ENCODE peak calls at places on chromosomes 7 and 10, in seven cellular contexts. One of them, this sample, is unnamed.
A peak's percentile ranks its signal among the peaks of the same experiment; 100 is the strongest.

GRCh38 chr7:24143547-24143946 is 140.4 kb upstream of the NPY start:
- DNase-seq in trophoblast cell: no peak
- DNase-seq in neuronal stem cell: no peak
- DNase-seq in IMR-90: no peak
- DNase-seq in H1: no peak
- DNase-seq in mesenchymal stem cell: no peak
- DNase-seq in mesendoderm: no peak
- DNase-seq in this sample: no peak

GRCh38 chr10:35789996-35790395 is 147.9 kb upstream of the FZD8 start:
- DNase-seq in IMR-90: peak; percentile 74
- DNase-seq in mesenchymal stem cell: peak; percentile 74
- DNase-seq in H1: no peak
- DNase-seq in neuronal stem cell: no peak
- DNase-seq in trophoblast cell: no peak
- DNase-seq in mesendoderm: no peak
- DNase-seq in this sample: no peak

GRCh38 chr7:48154792-48155413 is 16.4 kb upstream of the ABCA13 start:
- DNase-seq in trophoblast cell: peak; percentile 77
- DNase-seq in H1: no peak
- DNase-seq in IMR-90: peak; percentile 57
- DNase-seq in mesendoderm: peak; percentile 58
- DNase-seq in mesenchymal stem cell: peak; percentile 61
- DNase-seq in neuronal stem cell: no peak
- DNase-seq in this sample: no peak

GRCh38 chr7:55532150-55532917 is 40.0 kb downstream of the VOPP1 start:
- DNase-seq in IMR-90: no peak
- DNase-seq in mesendoderm: no peak
- DNase-seq in H1: no peak
- DNase-seq in trophoblast cell: no peak
- DNase-seq in neuronal stem cell: no peak
- DNase-seq in mesenchymal stem cell: peak; percentile 25
- DNase-seq in this sample: no peak

GRCh38 chr7:26681819-26682418 is 182.5 kb downstream of the SKAP2 start:
- DNase-seq in mesenchymal stem cell: peak; percentile 34
- DNase-seq in trophoblast cell: peak; percentile 78
- DNase-seq in mesendoderm: no peak
- DNase-seq in neuronal stem cell: no peak
- DNase-seq in IMR-90: peak; percentile 35
- DNase-seq in H1: no peak
- DNase-seq in this sample: no peak

GRCh38 chr10:110739811-110740271 is 95.7 kb downstream of the RBM20 start:
- DNase-seq in trophoblast cell: no peak
- DNase-seq in IMR-90: no peak
- DNase-seq in neuronal stem cell: no peak
- DNase-seq in mesenchymal stem cell: no peak
- DNase-seq in mesendoderm: no peak
- DNase-seq in H1: no peak
- DNase-seq in this sample: no peak

GRCh38 chr10:61400524-61400923 is 52.7 kb downstream of the TMEM26 start:
- DNase-seq in H1: no peak
- DNase-seq in mesendoderm: no peak
- DNase-seq in neuronal stem cell: no peak
- DNase-seq in IMR-90: no peak
- DNase-seq in trophoblast cell: no peak
- DNase-seq in mesenchymal stem cell: no peak
- DNase-seq in this sample: no peak

GRCh38 chr7:80635998-80636397 is 2.4 kb upstream of the CD36 start:
- DNase-seq in mesendoderm: no peak
- DNase-seq in mesenchymal stem cell: no peak
- DNase-seq in neuronal stem cell: no peak
- DNase-seq in trophoblast cell: no peak
- DNase-seq in H1: no peak
- DNase-seq in IMR-90: no peak
- DNase-seq in this sample: no peak

GRCh38 chr10:110859947-110860376 is 11.8 kb upstream of the PDCD4 start:
- DNase-seq in trophoblast cell: peak; percentile 63
- DNase-seq in IMR-90: peak; percentile 72
- DNase-seq in mesenchymal stem cell: peak; percentile 63
- DNase-seq in neuronal stem cell: no peak
- DNase-seq in mesendoderm: no peak
- DNase-seq in H1: no peak
- DNase-seq in this sample: no peak

GRCh38 chr7:127776776-127777390 is 124.9 kb downstream of the SND1 start:
- DNase-seq in trophoblast cell: no peak
- DNase-seq in mesenchymal stem cell: peak; percentile 85
- DNase-seq in mesendoderm: no peak
- DNase-seq in neuronal stem cell: no peak
- DNase-seq in IMR-90: peak; percentile 79
- DNase-seq in H1: no peak
- DNase-seq in this sample: no peak

GRCh38 chr10:19811517-19811916 is 4.7 kb upstream of the PLXDC2 start:
- DNase-seq in H1: no peak
- DNase-seq in mesenchymal stem cell: peak; percentile 47
- DNase-seq in IMR-90: peak; percentile 33
- DNase-seq in trophoblast cell: peak; percentile 42
- DNase-seq in mesendoderm: peak; percentile 52
- DNase-seq in neuronal stem cell: no peak
- DNase-seq in this sample: peak; percentile 39

GRCh38 chr10:101830322-101831168 is 12.3 kb upstream of the OGA start:
- DNase-seq in mesendoderm: peak; percentile 90
- DNase-seq in H1: peak; percentile 90
- DNase-seq in neuronal stem cell: peak; percentile 86
- DNase-seq in IMR-90: peak; percentile 88
- DNase-seq in trophoblast cell: peak; percentile 96
- DNase-seq in mesenchymal stem cell: peak; percentile 92
- DNase-seq in this sample: peak; percentile 86

GRCh38 chr10:28587970-28588290 is 55.0 kb downstream of the WAC start:
- DNase-seq in mesenchymal stem cell: peak; percentile 63
- DNase-seq in IMR-90: peak; percentile 75
- DNase-seq in trophoblast cell: no peak
- DNase-seq in mesendoderm: peak; percentile 10
- DNase-seq in neuronal stem cell: no peak
- DNase-seq in H1: no peak
- DNase-seq in this sample: no peak

GRCh38 chr10:94630017-94630688 is 53.4 kb upstream of the CYP2C18 start:
- DNase-seq in H1: no peak
- DNase-seq in trophoblast cell: peak; percentile 64
- DNase-seq in mesendoderm: peak; percentile 48
- DNase-seq in IMR-90: peak; percentile 12
- DNase-seq in neuronal stem cell: peak; percentile 37
- DNase-seq in mesenchymal stem cell: peak; percentile 29
- DNase-seq in this sample: no peak

GRCh38 chr10:25556457-25556856 is 377.6 kb upstream of the MYO3A start:
- DNase-seq in mesenchymal stem cell: peak; percentile 83
- DNase-seq in trophoblast cell: peak; percentile 23
- DNase-seq in H1: no peak
- DNase-seq in neuronal stem cell: no peak
- DNase-seq in IMR-90: peak; percentile 0
- DNase-seq in mesendoderm: no peak
- DNase-seq in this sample: no peak

GRCh38 chr10:131725736-131726459 is 174.9 kb upstream of the PPP2R2D start:
- DNase-seq in mesenchymal stem cell: no peak
- DNase-seq in IMR-90: no peak
- DNase-seq in neuronal stem cell: no peak
- DNase-seq in H1: no peak
- DNase-seq in mesendoderm: peak; percentile 6
- DNase-seq in trophoblast cell: no peak
- DNase-seq in this sample: peak; percentile 31

GRCh38 chr10:71998840-71999194 is 34.6 kb downstream of the CHST3 start:
- DNase-seq in trophoblast cell: peak; percentile 62
- DNase-seq in mesendoderm: peak; percentile 61
- DNase-seq in neuronal stem cell: no peak
- DNase-seq in IMR-90: peak; percentile 75
- DNase-seq in H1: no peak
- DNase-seq in mesenchymal stem cell: peak; percentile 90
- DNase-seq in this sample: peak; percentile 56

GRCh38 chr10:89664206-89664605 is 19.2 kb upstream of the PANK1 start:
- DNase-seq in trophoblast cell: no peak
- DNase-seq in mesenchymal stem cell: no peak
- DNase-seq in H1: no peak
- DNase-seq in mesendoderm: no peak
- DNase-seq in neuronal stem cell: no peak
- DNase-seq in IMR-90: no peak
- DNase-seq in this sample: no peak

GRCh38 chr7:29296421-29296820 is 101.8 kb downstream of the CHN2 start:
- DNase-seq in neuronal stem cell: no peak
- DNase-seq in trophoblast cell: no peak
- DNase-seq in mesendoderm: no peak
- DNase-seq in mesenchymal stem cell: no peak
- DNase-seq in H1: no peak
- DNase-seq in IMR-90: no peak
- DNase-seq in this sample: no peak

GRCh38 chr10:58137813-58138212 is 129.9 kb downstream of the IPMK start:
- DNase-seq in IMR-90: no peak
- DNase-seq in trophoblast cell: no peak
- DNase-seq in H1: no peak
- DNase-seq in mesendoderm: no peak
- DNase-seq in neuronal stem cell: no peak
- DNase-seq in mesenchymal stem cell: no peak
- DNase-seq in this sample: no peak

GRCh38 chr10:68566955-68567354 is 6.8 kb downstream of the TET1 start:
- DNase-seq in mesenchymal stem cell: no peak
- DNase-seq in trophoblast cell: no peak
- DNase-seq in IMR-90: no peak
- DNase-seq in mesendoderm: no peak
- DNase-seq in neuronal stem cell: no peak
- DNase-seq in H1: no peak
- DNase-seq in this sample: no peak

GRCh38 chr10:132710746-132711617 is 75.0 kb downstream of the NKX6-2 start:
- DNase-seq in mesenchymal stem cell: no peak
- DNase-seq in neuronal stem cell: no peak
- DNase-seq in mesendoderm: no peak
- DNase-seq in H1: no peak
- DNase-seq in trophoblast cell: no peak
- DNase-seq in IMR-90: no peak
- DNase-seq in this sample: no peak

GRCh38 chr7:978416-979091 is 3.2 kb upstream of the COX19 start:
- DNase-seq in H1: no peak
- DNase-seq in trophoblast cell: no peak
- DNase-seq in neuronal stem cell: no peak
- DNase-seq in mesendoderm: no peak
- DNase-seq in mesenchymal stem cell: no peak
- DNase-seq in IMR-90: no peak
- DNase-seq in this sample: no peak
- H2AK5ac ChIP-seq in H1: no peak overlapping the region
- H2AK5ac ChIP-seq in trophoblast cell: no peak overlapping the region
- H2AK5ac ChIP-seq in neuronal stem cell: peak overlapping the region; percentile 96
- H2AK5ac ChIP-seq in mesendoderm: no peak overlapping the region
- H2AK5ac ChIP-seq in mesenchymal stem cell: peak overlapping the region; percentile 40
- H2AK5ac ChIP-seq in IMR-90: no peak overlapping the region
- H2AK5ac ChIP-seq in this sample: no peak overlapping the region

GRCh38 chr7:85055906-85056305 is 130.9 kb downstream of the SEMA3D start:
- DNase-seq in mesendoderm: no peak
- DNase-seq in neuronal stem cell: no peak
- DNase-seq in mesenchymal stem cell: no peak
- DNase-seq in trophoblast cell: peak; percentile 90
- DNase-seq in IMR-90: no peak
- DNase-seq in H1: no peak
- DNase-seq in this sample: no peak
- H2AK5ac ChIP-seq in mesendoderm: no peak overlapping the region
- H2AK5ac ChIP-seq in neuronal stem cell: no peak overlapping the region
- H2AK5ac ChIP-seq in mesenchymal stem cell: no peak overlapping the region
- H2AK5ac ChIP-seq in trophoblast cell: no peak overlapping the region
- H2AK5ac ChIP-seq in IMR-90: no peak overlapping the region
- H2AK5ac ChIP-seq in H1: no peak overlapping the region
- H2AK5ac ChIP-seq in this sample: no peak overlapping the region

GRCh38 chr10:88088441-88089340 is 225.3 kb downstream of the PTEN start:
- DNase-seq in H1: no peak
- DNase-seq in IMR-90: no peak
- DNase-seq in neuronal stem cell: no peak
- DNase-seq in mesendoderm: no peak
- DNase-seq in trophoblast cell: no peak
- DNase-seq in mesenchymal stem cell: no peak
- DNase-seq in this sample: no peak
- H2AK5ac ChIP-seq in H1: no peak overlapping the region
- H2AK5ac ChIP-seq in IMR-90: no peak overlapping the region
- H2AK5ac ChIP-seq in neuronal stem cell: no peak overlapping the region
- H2AK5ac ChIP-seq in mesendoderm: no peak overlapping the region
- H2AK5ac ChIP-seq in trophoblast cell: no peak overlapping the region
- H2AK5ac ChIP-seq in mesenchymal stem cell: no peak overlapping the region
- H2AK5ac ChIP-seq in this sample: no peak overlapping the region

DNA sequence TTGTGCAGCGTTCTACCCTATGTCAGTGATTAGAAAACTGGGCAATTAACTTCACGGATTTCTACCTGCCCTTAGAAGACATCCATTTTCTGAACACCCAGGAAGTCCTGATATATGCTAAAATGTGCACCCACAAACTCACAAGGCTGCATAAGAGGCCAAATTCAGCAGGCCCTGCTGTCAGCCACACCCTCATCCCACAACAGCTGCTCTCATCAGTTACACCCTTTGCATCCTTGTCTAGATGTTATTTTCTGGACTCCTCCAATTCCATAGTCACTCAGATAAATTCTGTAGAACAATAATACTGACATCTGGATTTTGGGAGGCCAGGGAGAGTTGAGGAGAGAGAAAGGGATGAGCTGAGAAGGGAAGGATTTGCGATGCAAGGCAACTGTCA is 208.9 kb downstream of the TAX1BP1 start:
- DNase-seq in trophoblast cell: no peak
- DNase-seq in mesendoderm: no peak
- DNase-seq in mesenchymal stem cell: no peak
- DNase-seq in IMR-90: no peak
- DNase-seq in H1: no peak
- DNase-seq in neuronal stem cell: no peak
- DNase-seq in this sample: no peak
- H2AK5ac ChIP-seq in trophoblast cell: no peak overlapping the region
- H2AK5ac ChIP-seq in mesendoderm: no peak overlapping the region
- H2AK5ac ChIP-seq in mesenchymal stem cell: no peak overlapping the region
- H2AK5ac ChIP-seq in IMR-90: no peak overlapping the region
- H2AK5ac ChIP-seq in H1: no peak overlapping the region
- H2AK5ac ChIP-seq in neuronal stem cell: no peak overlapping the region
- H2AK5ac ChIP-seq in this sample: no peak overlapping the region

GRCh38 chr7:30744075-30744417 is 7.9 kb upstream of the INMT start:
- DNase-seq in mesenchymal stem cell: no peak
- DNase-seq in H1: no peak
- DNase-seq in mesendoderm: no peak
- DNase-seq in neuronal stem cell: no peak
- DNase-seq in IMR-90: no peak
- DNase-seq in trophoblast cell: no peak
- DNase-seq in this sample: no peak
- H2AK5ac ChIP-seq in mesenchymal stem cell: no peak overlapping the region
- H2AK5ac ChIP-seq in H1: no peak overlapping the region
- H2AK5ac ChIP-seq in mesendoderm: no peak overlapping the region
- H2AK5ac ChIP-seq in neuronal stem cell: no peak overlapping the region
- H2AK5ac ChIP-seq in IMR-90: no peak overlapping the region
- H2AK5ac ChIP-seq in trophoblast cell: no peak overlapping the region
- H2AK5ac ChIP-seq in this sample: no peak overlapping the region